ENCODE peak calls at places on chromosome 7, in ten cellular contexts. R, I, F, M, X, O, Y, P, E and S are unnamed samples.

GRCh38 chr7:79298145-79298760 is 155.2 kb downstream of the MAGI2 start:
- DNase-seq in R (no peak), I (peak), F (no peak), M (no peak), X (peak), O (no peak), Y (peak), P (no peak), E (peak), S (peak)

GRCh38 chr7:44158873-44159631 is 17.9 kb upstream of the MYL7 start:
- DNase-seq in R (no peak), I (no peak), F (no peak), M (no peak), X (no peak), O (no peak), Y (no peak), P (no peak), E (no peak), S (no peak)

GRCh38 chr7:24381919-24382505 is 98.0 kb downstream of the NPY start:
- DNase-seq in R (no peak), I (peak), F (no peak), M (no peak), X (no peak), O (no peak), Y (peak), P (no peak), E (no peak), S (no peak)

GRCh38 chr7:65475734-65476319 is 102.2 kb downstream of the ZNF92 start:
- DNase-seq in R (no peak), I (peak), F (no peak), M (no peak), X (no peak), O (no peak), Y (no peak), P (no peak), E (no peak), S (peak)

GRCh38 chr7:90766814-90767564 is 170.9 kb downstream of the CDK14 start:
- DNase-seq in R (no peak), I (peak), F (no peak), M (no peak), X (no peak), O (no peak), Y (peak), P (peak), E (no peak), S (no peak)

GRCh38 chr7:142357953-142358520 is 100.2 kb upstream of the PRSS58 start:
- DNase-seq in R (no peak), I (peak), F (no peak), M (no peak), X (peak), O (no peak), Y (peak), P (peak), E (peak), S (peak)

GRCh38 chr7:151518105-151518780 is 1.5 kb downstream of the RHEB start:
- DNase-seq in R (peak), I (peak), F (peak), M (no peak), X (no peak), O (no peak), Y (peak), P (no peak), E (peak), S (no peak)

GRCh38 chr7:99588868-99589267 is 9.2 kb upstream of the TMEM225B start:
- DNase-seq in R (no peak), I (no peak), F (no peak), M (no peak), X (no peak), O (no peak), Y (no peak), P (no peak), E (no peak), S (no peak)

GRCh38 chr7:39749177-39749576 is 125.8 kb downstream of the RALA start:
- DNase-seq in R (no peak), I (peak), F (no peak), M (no peak), X (no peak), O (no peak), Y (peak), P (no peak), E (no peak), S (no peak)

GRCh38 chr7:122543891-122544290 is 155.0 kb downstream of the RNF133 start:
- DNase-seq in R (no peak), I (no peak), F (no peak), M (no peak), X (no peak), O (no peak), Y (no peak), P (no peak), E (no peak), S (no peak)

GRCh38 chr7:98479318-98479717 is 78.4 kb upstream of the BAIAP2L1 start:
- DNase-seq in R (no peak), I (no peak), F (no peak), M (no peak), X (no peak), O (no peak), Y (no peak), P (no peak), E (no peak), S (no peak)

GRCh38 chr7:1247527-1248041 is 14.9 kb downstream of the UNCX start:
- DNase-seq in R (no peak), I (peak), F (no peak), M (no peak), X (no peak), O (no peak), Y (peak), P (no peak), E (peak), S (no peak)

GRCh38 chr7:23622469-23622868 is 25.3 kb downstream of the CCDC126 start:
- DNase-seq in R (no peak), I (peak), F (no peak), M (no peak), X (no peak), O (no peak), Y (no peak), P (peak), E (no peak), S (no peak)

GRCh38 chr7:84492565-84493034 is 298.0 kb upstream of the SEMA3A start:
- DNase-seq in R (no peak), I (no peak), F (no peak), M (no peak), X (peak), O (no peak), Y (peak), P (no peak), E (peak), S (peak)

GRCh38 chr7:98418271-98418635 is 17.4 kb upstream of the BAIAP2L1 start:
- DNase-seq in R (no peak), I (peak), F (no peak), M (no peak), X (no peak), O (no peak), Y (peak), P (no peak), E (no peak), S (no peak)

GRCh38 chr7:113071465-113071864 is 15.2 kb downstream of the GPR85 start:
- DNase-seq in R (no peak), I (peak), F (no peak), M (no peak), X (no peak), O (no peak), Y (peak), P (no peak), E (no peak), S (no peak)

GRCh38 chr7:32275216-32275979 is 205.2 kb upstream of the PDE1C start:
- DNase-seq in R (no peak), I (peak), F (no peak), M (no peak), X (no peak), O (no peak), Y (no peak), P (no peak), E (no peak), S (no peak)

GRCh38 chr7:102291056-102291915 is 4.6 kb downstream of the SH2B2 start:
- DNase-seq in R (peak), I (no peak), F (no peak), M (no peak), X (no peak), O (no peak), Y (peak), P (no peak), E (no peak), S (no peak)